ENCODE peak calls at places on chromosomes 13 and 19, in six cellular contexts. One of them, this sample, is unnamed.

GRCh38 chr13:31054632-31055031 is 107.1 kb downstream of the HSPH1 start:
- DNase-seq in naive thymus-derived CD4-positive, alpha-beta T cell: no peak
- DNase-seq in T-helper 1 cell: no peak
- DNase-seq in CD4-positive, CD25-positive, alpha-beta regulatory T cell: no peak
- DNase-seq in stimulated activated naive CD8-positive, alpha-beta T cell treated with anti-CD3 and anti-CD28 coated beads, Interleukin-15, amount 100 ng/mL, for 72 hours: no peak
- DNase-seq in stimulated activated effector memory CD8-positive, alpha-beta T cell treated with anti-CD3 and anti-CD28 coated beads, Interleukin-12 subunit alpha, Interleukin-12 subunit beta, amount 100 ng/mL, for 72 hours: no peak
- DNase-seq in this sample: no peak

GRCh38 chr19:8655340-8655709 is 24.9 kb downstream of the NFILZ start:
- DNase-seq in naive thymus-derived CD4-positive, alpha-beta T cell: no peak
- DNase-seq in T-helper 1 cell: peak; percentile 25
- DNase-seq in CD4-positive, CD25-positive, alpha-beta regulatory T cell: peak; percentile 34
- DNase-seq in stimulated activated naive CD8-positive, alpha-beta T cell treated with anti-CD3 and anti-CD28 coated beads, Interleukin-15, amount 100 ng/mL, for 72 hours: peak; percentile 40
- DNase-seq in stimulated activated effector memory CD8-positive, alpha-beta T cell treated with anti-CD3 and anti-CD28 coated beads, Interleukin-12 subunit alpha, Interleukin-12 subunit beta, amount 100 ng/mL, for 72 hours: peak; percentile 18
- DNase-seq in this sample: no peak

GRCh38 chr19:1449467-1450442 is at the start of gene APC2:
- DNase-seq in naive thymus-derived CD4-positive, alpha-beta T cell: peak; percentile 35
- DNase-seq in T-helper 1 cell: no peak
- DNase-seq in CD4-positive, CD25-positive, alpha-beta regulatory T cell: peak; percentile 29
- DNase-seq in stimulated activated naive CD8-positive, alpha-beta T cell treated with anti-CD3 and anti-CD28 coated beads, Interleukin-15, amount 100 ng/mL, for 72 hours: peak; percentile 59
- DNase-seq in stimulated activated effector memory CD8-positive, alpha-beta T cell treated with anti-CD3 and anti-CD28 coated beads, Interleukin-12 subunit alpha, Interleukin-12 subunit beta, amount 100 ng/mL, for 72 hours: no peak
- DNase-seq in this sample: peak; percentile 82

GRCh38 chr13:76709851-76710250 is 176.4 kb downstream of the KCTD12 start:
- DNase-seq in naive thymus-derived CD4-positive, alpha-beta T cell: no peak
- DNase-seq in T-helper 1 cell: no peak
- DNase-seq in CD4-positive, CD25-positive, alpha-beta regulatory T cell: no peak
- DNase-seq in stimulated activated naive CD8-positive, alpha-beta T cell treated with anti-CD3 and anti-CD28 coated beads, Interleukin-15, amount 100 ng/mL, for 72 hours: no peak
- DNase-seq in stimulated activated effector memory CD8-positive, alpha-beta T cell treated with anti-CD3 and anti-CD28 coated beads, Interleukin-12 subunit alpha, Interleukin-12 subunit beta, amount 100 ng/mL, for 72 hours: no peak
- DNase-seq in this sample: no peak

GRCh38 chr13:36813226-36813625 is 5.8 kb upstream of the RFXAP start:
- DNase-seq in naive thymus-derived CD4-positive, alpha-beta T cell: no peak
- DNase-seq in T-helper 1 cell: no peak
- DNase-seq in CD4-positive, CD25-positive, alpha-beta regulatory T cell: no peak
- DNase-seq in stimulated activated naive CD8-positive, alpha-beta T cell treated with anti-CD3 and anti-CD28 coated beads, Interleukin-15, amount 100 ng/mL, for 72 hours: no peak
- DNase-seq in stimulated activated effector memory CD8-positive, alpha-beta T cell treated with anti-CD3 and anti-CD28 coated beads, Interleukin-12 subunit alpha, Interleukin-12 subunit beta, amount 100 ng/mL, for 72 hours: no peak
- DNase-seq in this sample: no peak

GRCh38 chr19:18967358-18968146 is 26.5 kb upstream of the HOMER3 start:
- DNase-seq in naive thymus-derived CD4-positive, alpha-beta T cell: no peak
- DNase-seq in T-helper 1 cell: no peak
- DNase-seq in CD4-positive, CD25-positive, alpha-beta regulatory T cell: no peak
- DNase-seq in stimulated activated naive CD8-positive, alpha-beta T cell treated with anti-CD3 and anti-CD28 coated beads, Interleukin-15, amount 100 ng/mL, for 72 hours: no peak
- DNase-seq in stimulated activated effector memory CD8-positive, alpha-beta T cell treated with anti-CD3 and anti-CD28 coated beads, Interleukin-12 subunit alpha, Interleukin-12 subunit beta, amount 100 ng/mL, for 72 hours: no peak
- DNase-seq in this sample: peak; percentile 82

GRCh38 chr13:106173891-106174610 is 361.4 kb downstream of the EFNB2 start:
- DNase-seq in naive thymus-derived CD4-positive, alpha-beta T cell: no peak
- DNase-seq in T-helper 1 cell: no peak
- DNase-seq in CD4-positive, CD25-positive, alpha-beta regulatory T cell: no peak
- DNase-seq in stimulated activated naive CD8-positive, alpha-beta T cell treated with anti-CD3 and anti-CD28 coated beads, Interleukin-15, amount 100 ng/mL, for 72 hours: no peak
- DNase-seq in stimulated activated effector memory CD8-positive, alpha-beta T cell treated with anti-CD3 and anti-CD28 coated beads, Interleukin-12 subunit alpha, Interleukin-12 subunit beta, amount 100 ng/mL, for 72 hours: no peak
- DNase-seq in this sample: no peak

GRCh38 chr13:64568748-64569147 is 2661.4 kb downstream of the PCDH9 start:
- DNase-seq in naive thymus-derived CD4-positive, alpha-beta T cell: no peak
- DNase-seq in T-helper 1 cell: no peak
- DNase-seq in CD4-positive, CD25-positive, alpha-beta regulatory T cell: no peak
- DNase-seq in stimulated activated naive CD8-positive, alpha-beta T cell treated with anti-CD3 and anti-CD28 coated beads, Interleukin-15, amount 100 ng/mL, for 72 hours: no peak
- DNase-seq in stimulated activated effector memory CD8-positive, alpha-beta T cell treated with anti-CD3 and anti-CD28 coated beads, Interleukin-12 subunit alpha, Interleukin-12 subunit beta, amount 100 ng/mL, for 72 hours: no peak
- DNase-seq in this sample: no peak

GRCh38 chr19:52492991-52493470 is 34.4 kb upstream of the ZNF808 start:
- DNase-seq in naive thymus-derived CD4-positive, alpha-beta T cell: no peak
- DNase-seq in T-helper 1 cell: no peak
- DNase-seq in CD4-positive, CD25-positive, alpha-beta regulatory T cell: no peak
- DNase-seq in stimulated activated naive CD8-positive, alpha-beta T cell treated with anti-CD3 and anti-CD28 coated beads, Interleukin-15, amount 100 ng/mL, for 72 hours: no peak
- DNase-seq in stimulated activated effector memory CD8-positive, alpha-beta T cell treated with anti-CD3 and anti-CD28 coated beads, Interleukin-12 subunit alpha, Interleukin-12 subunit beta, amount 100 ng/mL, for 72 hours: no peak
- DNase-seq in this sample: no peak

GRCh38 chr19:8158411-8159074 is 9.2 kb upstream of the FBN3 start:
- DNase-seq in naive thymus-derived CD4-positive, alpha-beta T cell: peak; percentile 60
- DNase-seq in T-helper 1 cell: no peak
- DNase-seq in CD4-positive, CD25-positive, alpha-beta regulatory T cell: peak; percentile 85
- DNase-seq in stimulated activated naive CD8-positive, alpha-beta T cell treated with anti-CD3 and anti-CD28 coated beads, Interleukin-15, amount 100 ng/mL, for 72 hours: peak; percentile 52
- DNase-seq in stimulated activated effector memory CD8-positive, alpha-beta T cell treated with anti-CD3 and anti-CD28 coated beads, Interleukin-12 subunit alpha, Interleukin-12 subunit beta, amount 100 ng/mL, for 72 hours: peak; percentile 22
- DNase-seq in this sample: peak; percentile 67

GRCh38 chr19:44032001-44032610 is 6.9 kb downstream of the ZNF222 start:
- DNase-seq in naive thymus-derived CD4-positive, alpha-beta T cell: no peak
- DNase-seq in T-helper 1 cell: no peak
- DNase-seq in CD4-positive, CD25-positive, alpha-beta regulatory T cell: no peak
- DNase-seq in stimulated activated naive CD8-positive, alpha-beta T cell treated with anti-CD3 and anti-CD28 coated beads, Interleukin-15, amount 100 ng/mL, for 72 hours: no peak
- DNase-seq in stimulated activated effector memory CD8-positive, alpha-beta T cell treated with anti-CD3 and anti-CD28 coated beads, Interleukin-12 subunit alpha, Interleukin-12 subunit beta, amount 100 ng/mL, for 72 hours: no peak
- DNase-seq in this sample: no peak

GRCh38 chr13:112202966-112203365 is 136.0 kb downstream of the SOX1 start:
- DNase-seq in naive thymus-derived CD4-positive, alpha-beta T cell: no peak
- DNase-seq in T-helper 1 cell: no peak
- DNase-seq in CD4-positive, CD25-positive, alpha-beta regulatory T cell: no peak
- DNase-seq in stimulated activated naive CD8-positive, alpha-beta T cell treated with anti-CD3 and anti-CD28 coated beads, Interleukin-15, amount 100 ng/mL, for 72 hours: no peak
- DNase-seq in stimulated activated effector memory CD8-positive, alpha-beta T cell treated with anti-CD3 and anti-CD28 coated beads, Interleukin-12 subunit alpha, Interleukin-12 subunit beta, amount 100 ng/mL, for 72 hours: no peak
- DNase-seq in this sample: no peak

GRCh38 chr13:66354880-66355279 is 875.3 kb downstream of the PCDH9 start:
- DNase-seq in naive thymus-derived CD4-positive, alpha-beta T cell: no peak
- DNase-seq in T-helper 1 cell: no peak
- DNase-seq in CD4-positive, CD25-positive, alpha-beta regulatory T cell: no peak
- DNase-seq in stimulated activated naive CD8-positive, alpha-beta T cell treated with anti-CD3 and anti-CD28 coated beads, Interleukin-15, amount 100 ng/mL, for 72 hours: no peak
- DNase-seq in stimulated activated effector memory CD8-positive, alpha-beta T cell treated with anti-CD3 and anti-CD28 coated beads, Interleukin-12 subunit alpha, Interleukin-12 subunit beta, amount 100 ng/mL, for 72 hours: no peak
- DNase-seq in this sample: no peak

GRCh38 chr19:31340059-31341025 is 8.9 kb downstream of the TSHZ3 start:
- DNase-seq in naive thymus-derived CD4-positive, alpha-beta T cell: peak; percentile 47
- DNase-seq in T-helper 1 cell: peak; percentile 17
- DNase-seq in CD4-positive, CD25-positive, alpha-beta regulatory T cell: peak; percentile 68
- DNase-seq in stimulated activated naive CD8-positive, alpha-beta T cell treated with anti-CD3 and anti-CD28 coated beads, Interleukin-15, amount 100 ng/mL, for 72 hours: no peak
- DNase-seq in stimulated activated effector memory CD8-positive, alpha-beta T cell treated with anti-CD3 and anti-CD28 coated beads, Interleukin-12 subunit alpha, Interleukin-12 subunit beta, amount 100 ng/mL, for 72 hours: no peak
- DNase-seq in this sample: peak; percentile 20

This sample was measured in DMS79.